ENCODE peak calls at places on chromosomes 3 and 15, in four cellular contexts. N, S, T and Q are unnamed samples.
A peak's percentile ranks its signal among the peaks of the same experiment; 100 is the strongest.

GRCh38 chr3:146162561-146162960 is 1.6 kb upstream of the PLOD2 start:
- DNase-seq in S (no peak), N (no peak), T (no peak), Q (no peak)

GRCh38 chr3:112597945-112598344 is 36.1 kb downstream of the SLC35A5 start:
- DNase-seq in N (no peak), T (no peak), S (no peak), Q (no peak)

GRCh38 chr3:106824856-106825255 is 552.4 kb upstream of the CCDC54 start:
- DNase-seq in S (no peak), N (no peak), T (no peak), Q (peak; percentile 3)

GRCh38 chr15:84886984-84887299 is 2.5 kb downstream of the SLC28A1 start:
- DNase-seq in S (no peak), T (no peak), N (no peak), Q (no peak)

GRCh38 chr3:4356642-4357041 is 53.5 kb downstream of the SETMAR start:
- DNase-seq in N (peak; percentile 25), T (no peak), S (no peak), Q (no peak)

GRCh38 chr3:13172644-13173013 is 99.4 kb upstream of the IQSEC1 start:
- DNase-seq in N (no peak), T (no peak), S (no peak), Q (no peak)

GRCh38 chr3:50351318-50351687 is 641 bp downstream of the CYB561D2 start:
- DNase-seq in T (no peak), S (no peak), N (no peak), Q (no peak)

GRCh38 chr15:73051402-73051810 is 857 bp upstream of the NEO1 start:
- DNase-seq in T (no peak), S (peak; percentile 42), N (peak; percentile 78), Q (no peak)

GRCh38 chr3:5217824-5218595 is 30.5 kb downstream of the EDEM1 start:
- DNase-seq in N (no peak), S (no peak), T (no peak), Q (no peak)

GRCh38 chr3:32553973-32554372 is 16.7 kb downstream of the DYNC1LI1 start:
- DNase-seq in S (no peak), N (no peak), T (no peak), Q (no peak)

GRCh38 chr3:13655074-13655913 is 106.4 kb downstream of the FBLN2 start:
- DNase-seq in T (no peak), N (peak; percentile 96), S (peak; percentile 91), Q (no peak)

GRCh38 chr3:179967622-179968021 is 69.1 kb downstream of the PEX5L start:
- DNase-seq in N (no peak), T (no peak), S (no peak), Q (no peak)

GRCh38 chr3:49700453-49701128 is 11.2 kb downstream of the RNF123 start:
- DNase-seq in N (no peak), T (no peak), S (no peak), Q (no peak)

GRCh38 chr3:162338514-162338913 is 841.9 kb downstream of the OTOL1 start:
- DNase-seq in T (no peak), S (no peak), N (no peak), Q (no peak)

GRCh38 chr3:17149076-17149475 is 264.3 kb downstream of the PLCL2 start:
- DNase-seq in T (no peak), S (no peak), N (no peak), Q (no peak)

GRCh38 chr15:45110256-45110820 is 3.6 kb downstream of the DUOX2 start:
- DNase-seq in S (no peak), T (no peak), N (peak; percentile 42), Q (no peak)

GRCh38 chr15:98671060-98672008 is 23.0 kb downstream of the IGF1R start:
- DNase-seq in S (no peak), N (no peak), T (no peak), Q (peak; percentile 95)

GRCh38 chr15:41727143-41727542 is 47.1 kb upstream of the MAPKBP1 start:
- DNase-seq in S (no peak), N (no peak), T (no peak), Q (no peak)

GRCh38 chr3:114624676-114625181 is 330.9 kb downstream of the TIGIT start:
- DNase-seq in N (peak; percentile 4), T (no peak), S (no peak), Q (peak; percentile 87)

GRCh38 chr15:81774309-81774708 is 271.5 kb downstream of the MEX3B start:
- DNase-seq in T (no peak), S (no peak), N (no peak), Q (no peak)

GRCh38 chr3:188233320-188233719 is 79.4 kb downstream of the LPP start:
- DNase-seq in N (no peak), T (no peak), S (no peak), Q (no peak)

GRCh38 chr3:188230962-188231361 is 77.0 kb downstream of the LPP start:
- DNase-seq in T (no peak), S (no peak), N (no peak), Q (no peak)

GRCh38 chr3:188229726-188230125 is 75.8 kb downstream of the LPP start:
- DNase-seq in N (no peak), T (no peak), S (no peak), Q (peak; percentile 55)

GRCh38 chr3:188232676-188233075 is 78.7 kb downstream of the LPP start:
- DNase-seq in N (no peak), S (no peak), T (no peak), Q (no peak)

GRCh38 chr3:188231454-188231853 is 77.5 kb downstream of the LPP start:
- DNase-seq in N (no peak), S (no peak), T (no peak), Q (no peak)
- H4K20me1 ChIP-seq in N (peaks cover 20% of the 10 kb centered on the region), S (no peaks in the 10 kb centered on the region), T (no peaks in the 10 kb centered on the region), Q (no peaks in the 10 kb centered on the region)

GRCh38 chr15:62088361-62088693 is 21.6 kb downstream of the C2CD4A start:
- DNase-seq in S (no peak), T (no peak), N (no peak), Q (no peak)
- TF ChIP-seq FOXM1 in S (no peak), T (no peak), N (no peak), Q (no peak)

DNA sequence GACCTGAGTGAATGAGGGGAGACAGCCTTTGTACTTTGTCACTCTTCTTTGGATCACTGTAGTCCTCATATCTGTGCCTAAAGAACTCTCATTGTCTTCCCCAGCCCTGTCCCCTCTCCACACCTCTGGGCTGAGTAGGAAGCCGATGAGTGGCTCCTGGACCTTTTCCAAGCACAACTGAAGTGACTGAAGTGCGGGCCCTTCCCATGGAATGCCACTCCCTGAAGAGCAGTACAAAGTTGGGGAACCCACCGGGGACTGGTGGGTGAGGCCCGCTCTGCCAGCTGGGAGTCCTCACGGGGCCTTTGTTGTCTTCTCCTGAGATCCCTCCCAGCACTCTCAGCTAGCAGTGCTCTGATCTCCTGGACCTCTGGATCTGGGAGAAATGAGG is 90.1 kb downstream of the AAGAB start:
- DNase-seq in S (no peak), N (no peak), T (no peak), Q (no peak)
- H4K20me1 ChIP-seq in S (peaks cover 8% of the 10 kb centered on the region), N (peaks cover 5% of the 10 kb centered on the region), T (peaks cover 3% of the 10 kb centered on the region), Q (peaks cover 22% of the 10 kb centered on the region)

GRCh38 chr15:78715930-78716329 is 74.9 kb upstream of the CHRNB4 start:
- DNase-seq in S (no peak), N (no peak), T (no peak), Q (no peak)

GRCh38 chr15:78712797-78713515 is 71.9 kb upstream of the CHRNB4 start:
- DNase-seq in N (no peak), T (no peak), S (no peak), Q (no peak)

GRCh38 chr15:78714890-78715289 is 73.9 kb upstream of the CHRNB4 start:
- DNase-seq in S (no peak), N (no peak), T (no peak), Q (peak; percentile 38)

GRCh38 chr15:78716651-78717050 is 75.6 kb upstream of the CHRNB4 start:
- DNase-seq in N (no peak), S (no peak), T (no peak), Q (no peak)

DNA sequence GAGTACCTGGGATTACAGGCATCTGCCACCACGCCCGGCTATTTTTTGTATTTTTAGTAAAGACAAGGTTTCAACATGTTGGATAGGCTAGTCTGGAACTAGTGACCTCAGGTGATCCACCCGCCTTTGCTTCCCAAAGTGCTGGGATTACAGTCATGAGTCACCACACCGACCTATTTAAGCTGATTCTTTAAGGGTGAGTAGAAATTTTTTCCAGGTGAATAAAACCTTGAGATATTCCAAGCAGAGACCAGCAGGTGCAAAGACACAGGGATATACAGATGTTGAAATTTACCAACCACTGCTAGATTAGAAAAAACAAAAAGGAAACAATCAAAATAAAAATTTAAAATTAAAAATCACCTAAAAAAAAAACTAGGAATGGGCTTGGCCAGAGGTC is 74.4 kb upstream of the CHRNB4 start:
- DNase-seq in S (no peak), T (no peak), N (no peak), Q (no peak)
- TF ChIP-seq FOXM1 in S (no peak), T (no peak), N (no peak), Q (no peak)

GRCh38 chr3:73045391-73045790 is 16.1 kb upstream of the EBLN2 start:
- DNase-seq in N (no peak), S (no peak), T (no peak), Q (no peak)
- H4K20me1 ChIP-seq in N (peaks cover 91% of the 10 kb centered on the region), S (peaks cover 8% of the 10 kb centered on the region), T (peaks cover 3% of the 10 kb centered on the region), Q (peaks cover 75% of the 10 kb centered on the region)